ENCODE peak calls at places on chromosomes 4 and X, in five cellular contexts. W, B, U, H and G are unnamed samples.

GRCh38 chrX:54166915-54167314 is 16.1 kb downstream of the FAM120C start:
- DNase-seq in H (no peak), W (no peak), B (no peak), U (no peak), G (no peak)

GRCh38 chrX:143634373-143634685 is 1.6 kb downstream of the SLITRK4 start:
- DNase-seq in W (no peak), U (no peak), B (no peak), H (no peak), G (no peak)

GRCh38 chr4:14111730-14112171 is 484.2 kb upstream of the BOD1L1 start:
- DNase-seq in U (no peak), H (peak), W (peak), B (no peak), G (no peak)

GRCh38 chr4:155353923-155354540 is 22.7 kb downstream of the MAP9 start:
- DNase-seq in U (peak), W (peak), H (peak), B (peak), G (peak)

GRCh38 chr4:148445071-148445902 is 3.1 kb upstream of the NR3C2 start:
- DNase-seq in B (peak), H (no peak), U (peak), W (no peak), G (peak)

GRCh38 chr4:73922766-73923630 is 53.8 kb downstream of the CXCL1 start:
- DNase-seq in W (peak), H (no peak), U (no peak), B (no peak), G (no peak)

GRCh38 chr4:33543941-33544450 is 2700.3 kb downstream of the ARAP2 start:
- DNase-seq in U (no peak), W (no peak), H (no peak), B (no peak), G (no peak)

GRCh38 chr4:135065366-135065765 is 863.8 kb upstream of the PABPC4L start:
- DNase-seq in U (no peak), B (no peak), H (no peak), W (peak), G (no peak)

GRCh38 chr4:100299019-100299418 is 108.8 kb upstream of the DDIT4L start:
- DNase-seq in U (no peak), B (no peak), H (peak), W (peak), G (no peak)

GRCh38 chr4:147913137-147913536 is 181.2 kb downstream of the ARHGAP10 start:
- DNase-seq in W (no peak), U (no peak), H (no peak), B (no peak), G (no peak)

GRCh38 chrX:44828008-44828605 is 15.7 kb upstream of the DUSP21 start:
- DNase-seq in W (peak), H (peak), B (no peak), U (no peak), G (no peak)

GRCh38 chr4:155759372-155760252 is 791 bp downstream of the GUCY1B1 start:
- DNase-seq in H (no peak), W (peak), B (peak), U (no peak), G (peak)

GRCh38 chrX:13937370-13938052 is 92.2 kb downstream of the GEMIN8 start:
- DNase-seq in U (no peak), H (peak), W (peak), B (no peak), G (no peak)

GRCh38 chr4:8048856-8049686 is 109.4 kb upstream of the AFAP1 start:
- DNase-seq in W (no peak), H (no peak), B (no peak), U (no peak), G (no peak)

GRCh38 chr4:29983890-29984289 is 736.3 kb upstream of the PCDH7 start:
- DNase-seq in W (no peak), U (no peak), B (no peak), H (no peak), G (no peak)

GRCh38 chr4:15336410-15337184 is 91.2 kb upstream of the C1QTNF7 start:
- DNase-seq in W (peak), U (no peak), H (no peak), B (no peak), G (no peak)

GRCh38 chr4:150679018-150679766 is 97.2 kb downstream of the MAB21L2 start:
- DNase-seq in B (no peak), U (no peak), W (no peak), H (no peak), G (no peak)

GRCh38 chr4:146639414-146639814 is 721 bp downstream of the POU4F2 start:
- DNase-seq in U (no peak), B (no peak), H (no peak), W (no peak), G (no peak)

GRCh38 chr4:124227979-124228378 is 484.6 kb downstream of the ANKRD50 start:
- DNase-seq in B (no peak), H (no peak), W (no peak), U (no peak), G (no peak)